ENCODE peak calls at places on chromosome 21, in seven cellular contexts. I, X, U, T, E, A and J are unnamed samples.
A peak's percentile ranks its signal among the peaks of the same experiment; 100 is the strongest.

GRCh38 chr21:46324390-46325072 is 575 bp downstream of the PCNT start:
- DNase-seq in U (peak; percentile 94), E (peak; percentile 95), A (peak; percentile 91), X (peak; percentile 89), T (peak; percentile 95), I (peak; percentile 44), J (peak; percentile 95)

GRCh38 chr21:22791376-22791775 is 1793.2 kb downstream of the NCAM2 start:
- DNase-seq in X (no peak), E (no peak), U (no peak), T (no peak), A (no peak), I (no peak), J (no peak)

GRCh38 chr21:31184462-31184861 is 146.2 kb upstream of the KRTAP19-8 start:
- DNase-seq in U (no peak), T (no peak), A (no peak), X (no peak), I (no peak), E (no peak), J (no peak)

GRCh38 chr21:25179116-25179515 is 428.2 kb downstream of the MRPL39 start:
- DNase-seq in U (no peak), A (peak; percentile 53), T (no peak), X (no peak), I (no peak), E (no peak), J (no peak)

GRCh38 chr21:25313891-25314646 is 293.2 kb downstream of the MRPL39 start:
- DNase-seq in T (no peak), E (no peak), X (no peak), A (peak; percentile 57), U (no peak), I (no peak), J (no peak)

GRCh38 chr21:37155216-37155615 is 82.2 kb downstream of the TTC3 start:
- DNase-seq in I (no peak), E (no peak), T (no peak), X (no peak), A (no peak), U (no peak), J (no peak)

GRCh38 chr21:45981154-45981606 is 390 bp upstream of the COL6A1 start:
- DNase-seq in A (peak; percentile 94), E (peak; percentile 89), I (peak; percentile 63), X (peak; percentile 82), T (peak; percentile 91), U (peak; percentile 79), J (peak; percentile 64)

GRCh38 chr21:45887121-45887611 is 94.4 kb upstream of the COL6A1 start:
- DNase-seq in X (no peak), A (peak; percentile 32), U (no peak), E (peak; percentile 65), I (no peak), T (no peak), J (no peak)

DNA sequence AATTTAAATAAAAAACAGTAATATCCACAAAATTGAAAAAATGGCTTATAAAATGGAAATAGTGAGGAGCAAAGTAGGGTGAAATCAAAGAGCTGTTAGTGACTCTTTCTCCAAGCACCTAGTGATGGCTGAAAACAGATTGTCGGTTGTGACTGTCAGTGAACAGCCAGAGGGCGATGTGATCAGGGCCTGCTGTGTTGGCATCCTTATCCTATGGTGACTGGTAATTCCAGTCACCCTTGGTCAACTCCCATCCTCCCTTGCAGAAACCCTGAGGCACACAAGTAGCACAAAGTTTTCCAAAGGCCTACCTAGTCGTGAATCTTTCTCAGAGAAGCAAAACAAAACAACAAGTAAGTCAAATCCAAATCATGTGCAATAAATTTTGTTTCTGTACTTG is 599.8 kb upstream of the CXADR start:
- DNase-seq in E (no peak), I (no peak), T (no peak), A (no peak), U (no peak), X (no peak), J (no peak)
- TF ChIP-seq CTCF in E (no peak), I (no peak), T (no peak), A (no peak), U (no peak), X (no peak), J (no peak)

GRCh38 chr21:35436899-35437298 is 387.8 kb upstream of the RUNX1 start:
- DNase-seq in I (no peak), E (no peak), A (no peak), U (no peak), T (no peak), X (no peak), J (no peak)
- TF ChIP-seq CTCF in I (no peak), E (no peak), A (no peak), U (no peak), T (no peak), X (peak; percentile 6), J (no peak)

GRCh38 chr21:29670228-29670627 is 269.6 kb downstream of the GRIK1 start:
- DNase-seq in X (no peak), A (no peak), I (no peak), E (no peak), T (no peak), U (no peak), J (no peak)

GRCh38 chr21:29673096-29673610 is 266.6 kb downstream of the GRIK1 start:
- DNase-seq in X (no peak), U (no peak), A (no peak), E (no peak), T (no peak), I (no peak), J (no peak)

GRCh38 chr21:29674343-29674742 is 265.5 kb downstream of the GRIK1 start:
- DNase-seq in T (no peak), I (no peak), A (no peak), E (no peak), X (no peak), U (no peak), J (no peak)

GRCh38 chr21:29669416-29669815 is 270.4 kb downstream of the GRIK1 start:
- DNase-seq in X (no peak), E (no peak), T (no peak), I (no peak), U (no peak), A (no peak), J (no peak)

GRCh38 chr21:29671728-29672127 is 268.1 kb downstream of the GRIK1 start:
- DNase-seq in X (no peak), I (no peak), T (no peak), U (no peak), A (no peak), E (no peak), J (no peak)
- TF ChIP-seq CTCF in X (no peak), I (no peak), T (no peak), U (no peak), A (no peak), E (no peak), J (no peak)

GRCh38 chr21:41952568-41953248 is 1.1 kb downstream of the C2CD2 start:
- DNase-seq in A (no peak), T (no peak), I (no peak), X (no peak), U (peak; percentile 23), E (no peak), J (no peak)
- TF ChIP-seq CTCF in A (no peak), T (no peak), I (no peak), X (no peak), U (no peak), E (no peak), J (no peak)

GRCh38 chr21:41847066-41847804 is 31.9 kb downstream of the PRDM15 start:
- DNase-seq in U (no peak), E (no peak), X (no peak), A (peak; percentile 10), T (no peak), I (no peak), J (no peak)
- TF ChIP-seq CTCF in U (no peak), E (no peak), X (no peak), A (no peak), T (no peak), I (no peak), J (no peak)

GRCh38 chr21:14977814-14978213 is 87.0 kb downstream of the NRIP1 start:
- DNase-seq in U (no peak), E (no peak), T (no peak), A (no peak), I (no peak), X (peak; percentile 17), J (no peak)

GRCh38 chr21:14968029-14968428 is 96.8 kb downstream of the NRIP1 start:
- DNase-seq in A (no peak), T (no peak), U (no peak), X (no peak), E (no peak), I (no peak), J (no peak)

GRCh38 chr21:14968821-14969220 is 96.0 kb downstream of the NRIP1 start:
- DNase-seq in I (no peak), U (no peak), A (peak; percentile 63), T (no peak), E (no peak), X (no peak), J (no peak)

GRCh38 chr21:14975136-14975905 is 89.5 kb downstream of the NRIP1 start:
- DNase-seq in A (peak; percentile 45), X (no peak), E (no peak), I (no peak), T (no peak), U (no peak), J (no peak)

GRCh38 chr21:14972678-14973077 is 92.1 kb downstream of the NRIP1 start:
- DNase-seq in U (no peak), T (no peak), X (no peak), E (no peak), I (no peak), A (no peak), J (no peak)
- TF ChIP-seq CTCF in U (no peak), T (no peak), X (no peak), E (no peak), I (no peak), A (no peak), J (no peak)

GRCh38 chr21:44701541-44701940 is 4.6 kb downstream of the KRTAP10-12 start:
- DNase-seq in U (no peak), I (no peak), E (no peak), A (no peak), T (no peak), X (no peak), J (no peak)
- TF ChIP-seq CTCF in U (no peak), I (no peak), E (no peak), A (no peak), T (no peak), X (no peak), J (no peak)

GRCh38 chr21:32189688-32190483 is 89.0 kb downstream of the MIS18A start:
- DNase-seq in I (no peak), A (no peak), E (no peak), U (no peak), X (no peak), T (no peak), J (no peak)
- TF ChIP-seq CTCF in I (no peak), A (no peak), E (no peak), U (no peak), X (no peak), T (no peak), J (no peak)

DNA sequence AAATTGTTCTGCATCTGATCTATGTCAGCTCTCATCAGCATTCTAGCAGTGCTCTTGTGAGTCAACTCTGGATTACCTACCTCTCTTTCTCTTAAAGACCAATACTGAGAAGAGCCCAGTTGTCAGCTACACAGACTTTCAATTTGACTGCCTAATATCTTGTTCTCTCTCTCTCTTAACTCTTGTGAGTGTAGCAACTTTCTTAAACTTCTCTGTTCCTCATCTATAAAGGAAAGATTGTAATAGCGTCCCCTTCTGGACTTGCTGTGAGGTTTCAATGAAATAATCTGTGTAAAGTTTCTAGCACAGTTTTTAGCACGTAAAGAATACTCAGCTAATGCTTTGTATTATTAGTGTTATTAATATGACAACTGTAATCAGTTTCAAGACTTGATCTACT is 499.3 kb upstream of the ADAMTS5 start:
- DNase-seq in I (no peak), T (no peak), X (no peak), A (peak; percentile 8), E (no peak), U (no peak), J (no peak)
- TF ChIP-seq CTCF in I (no peak), T (peak; percentile 11), X (no peak), A (peak; percentile 26), E (no peak), U (no peak), J (no peak)